ENCODE peak calls at places on chromosomes 4 and X, in nine cellular contexts. X is right atrium auricular region; G is GM23338; O is heart right ventricle; M is SK-N-SH; F is HCT116; V is CD8-positive, alpha-beta T cell; T is uterus; S is neuronal stem cell. Z is an unnamed sample.

GRCh38 chrX:40543661-40544328 is 37.0 kb upstream of the ATP6AP2 start:
- DNase-seq in T (peak; percentile 33), G (peak; percentile 87), X (no peak), M (peak; percentile 40), V (no peak), S (peak; percentile 70), F (peak; percentile 33), O (no peak), Z (peak; percentile 45)

GRCh38 chrX:71177327-71177726 is 32.7 kb downstream of the NLGN3 start:
- DNase-seq in S (no peak), V (no peak), F (no peak), G (no peak), X (no peak), M (no peak), O (no peak), T (no peak), Z (no peak)

GRCh38 chr4:169557061-169557636 is 55.2 kb downstream of the NEK1 start:
- DNase-seq in G (no peak), M (no peak), V (no peak), T (no peak), O (no peak), X (no peak), F (peak; percentile 84), S (no peak), Z (no peak)

GRCh38 chr4:87953776-87954175 is 21.7 kb upstream of the SPP1 start:
- DNase-seq in M (no peak), X (no peak), G (no peak), T (no peak), F (no peak), V (no peak), O (no peak), S (no peak), Z (no peak)

GRCh38 chr4:24748758-24749350 is 46.5 kb upstream of the SOD3 start:
- DNase-seq in V (no peak), S (no peak), O (no peak), F (no peak), G (no peak), M (no peak), T (no peak), X (peak; percentile 47), Z (no peak)

GRCh38 chrX:72001471-72001870 is 90.8 kb downstream of the NHSL2 start:
- DNase-seq in V (no peak), T (no peak), G (peak; percentile 77), X (no peak), S (no peak), M (no peak), O (no peak), F (no peak), Z (no peak)

GRCh38 chr4:175238827-175239517 is 320.8 kb downstream of the ADAM29 start:
- DNase-seq in S (no peak), V (no peak), T (no peak), G (no peak), O (no peak), X (no peak), F (no peak), M (no peak), Z (no peak)

GRCh38 chr4:14254252-14254651 is 626.7 kb upstream of the BOD1L1 start:
- DNase-seq in T (peak; percentile 12), G (peak; percentile 71), F (no peak), S (no peak), O (peak; percentile 6), M (peak; percentile 22), X (no peak), V (no peak), Z (no peak)

GRCh38 chr4:99067617-99068016 is 21.0 kb downstream of the ADH5 start:
- DNase-seq in G (no peak), O (no peak), F (no peak), V (no peak), T (no peak), M (no peak), X (no peak), S (no peak), Z (no peak)

GRCh38 chr4:143555676-143556075 is 42.2 kb downstream of the SMARCA5 start:
- DNase-seq in M (no peak), V (no peak), G (no peak), T (no peak), S (no peak), X (no peak), O (no peak), F (no peak), Z (no peak)

GRCh38 chr4:168942985-168943384 is 67.1 kb downstream of the CBR4 start:
- DNase-seq in X (no peak), G (peak; percentile 63), V (no peak), F (peak; percentile 15), S (no peak), O (no peak), T (no peak), M (no peak), Z (no peak)

GRCh38 chr4:155411546-155411945 is 34.8 kb upstream of the MAP9 start:
- DNase-seq in T (no peak), O (no peak), V (no peak), F (no peak), G (no peak), S (no peak), M (no peak), X (no peak), Z (no peak)

GRCh38 chr4:94571720-94572119 is 120.0 kb downstream of the PDLIM5 start:
- DNase-seq in M (no peak), O (no peak), T (no peak), X (no peak), G (no peak), S (no peak), V (no peak), F (no peak), Z (no peak)

GRCh38 chr4:46844325-46844917 is 64.6 kb downstream of the COX7B2 start:
- DNase-seq in O (no peak), X (no peak), S (peak; percentile 56), F (peak; percentile 27), T (no peak), V (peak; percentile 19), M (peak; percentile 23), G (peak; percentile 82), Z (peak; percentile 37)

GRCh38 chr4:1870328-1870577 is 940 bp upstream of the NSD2 start:
- DNase-seq in F (peak; percentile 73), T (peak; percentile 77), O (peak; percentile 86), G (peak; percentile 96), V (peak; percentile 80), X (peak; percentile 86), S (no peak), M (peak; percentile 86), Z (peak; percentile 72)
- H3K4me1 ChIP-seq in F (peaks cover 26% of the 10 kb centered on the region), T (no peaks in the 10 kb centered on the region), O (peaks cover 25% of the 10 kb centered on the region), G (peaks cover 27% of the 10 kb centered on the region), V (peaks cover 21% of the 10 kb centered on the region), X (peaks cover 15% of the 10 kb centered on the region), S (peaks cover 15% of the 10 kb centered on the region), M (peaks cover 29% of the 10 kb centered on the region), Z (peaks cover 26% of the 10 kb centered on the region)

DNA sequence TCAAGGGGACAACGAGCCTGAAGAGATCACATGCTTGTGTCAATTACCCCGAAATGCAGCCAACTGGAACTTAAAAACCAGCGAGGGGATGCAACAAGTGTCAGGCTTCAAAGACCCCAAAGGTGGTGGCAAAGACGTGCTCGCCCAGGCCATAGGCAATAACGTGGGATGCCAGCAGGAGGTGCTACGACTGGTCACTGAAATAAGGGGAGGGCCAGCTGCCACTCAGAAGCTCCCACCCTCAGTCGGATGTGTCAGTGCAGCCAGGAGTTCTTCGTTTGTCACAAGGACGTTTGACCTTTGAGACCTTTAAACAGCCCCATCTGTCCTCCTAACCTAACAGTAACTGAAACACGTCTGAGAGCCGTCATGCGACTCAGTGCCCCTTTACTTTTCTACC is 556.8 kb upstream of the PCDH10 start:
- DNase-seq in S (no peak), V (no peak), M (peak; percentile 2), F (no peak), O (no peak), G (no peak), T (no peak), X (no peak), Z (no peak)
- H3K27ac ChIP-seq in S (no peak overlapping the region), V (no peak overlapping the region), M (no peak overlapping the region), F (no peak overlapping the region), O (no peak overlapping the region), G (no peak overlapping the region), T (no peak overlapping the region), X (no peak overlapping the region), Z (no peak overlapping the region)

GRCh38 chr4:85778809-85779124 is 303.8 kb downstream of the ARHGAP24 start:
- DNase-seq in S (no peak), G (no peak), F (no peak), X (no peak), O (no peak), T (no peak), V (no peak), M (no peak), Z (peak; percentile 49)
- H3K4me1 ChIP-seq in S (peaks cover 2% of the 10 kb centered on the region), G (peaks cover 14% of the 10 kb centered on the region), F (no peaks in the 10 kb centered on the region), X (peaks cover 52% of the 10 kb centered on the region), O (peaks cover 76% of the 10 kb centered on the region), T (no peaks in the 10 kb centered on the region), V (no peaks in the 10 kb centered on the region), M (peaks cover 4% of the 10 kb centered on the region), Z (peaks cover 32% of the 10 kb centered on the region)

GRCh38 chr4:8402181-8402597 is 38.3 kb downstream of the ACOX3 start:
- DNase-seq in V (no peak), S (no peak), M (no peak), X (no peak), O (no peak), T (no peak), G (no peak), F (no peak), Z (no peak)
- H3K27ac ChIP-seq in V (no peak overlapping the region), S (no peak overlapping the region), M (no peak overlapping the region), X (peak overlapping the region; percentile 65), O (peak overlapping the region; percentile 62), T (peak overlapping the region; percentile 54), G (no peak overlapping the region), F (no peak overlapping the region), Z (no peak overlapping the region)

DNA sequence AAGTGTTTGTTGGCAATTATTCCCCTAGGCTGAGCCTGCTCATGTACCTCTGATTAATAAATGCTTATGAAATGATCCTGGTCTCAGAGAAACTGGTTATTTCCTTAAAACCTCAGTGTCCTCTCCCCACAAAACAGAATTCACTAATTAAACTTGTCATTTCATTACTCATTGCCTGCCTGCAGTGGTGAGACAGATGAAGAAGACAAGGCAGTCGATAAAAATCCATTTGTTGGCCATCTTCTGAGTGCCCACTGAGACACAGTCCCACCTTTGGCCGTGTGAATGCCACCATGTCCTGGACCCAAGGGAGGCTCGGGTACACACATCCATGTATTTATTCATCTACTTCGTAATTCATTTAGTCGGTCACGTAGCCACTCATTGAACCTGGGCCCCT is 3.4 kb downstream of the S100P start:
- DNase-seq in X (no peak), O (no peak), S (no peak), F (no peak), G (no peak), V (no peak), M (no peak), T (no peak), Z (no peak)
- H3K4me1 ChIP-seq in X (peaks cover 29% of the 10 kb centered on the region), O (peaks cover 27% of the 10 kb centered on the region), S (no peaks in the 10 kb centered on the region), F (peaks cover 4% of the 10 kb centered on the region), G (no peaks in the 10 kb centered on the region), V (peaks cover 77% of the 10 kb centered on the region), M (peaks cover 19% of the 10 kb centered on the region), T (no peaks in the 10 kb centered on the region), Z (peaks cover 10% of the 10 kb centered on the region)

DNA sequence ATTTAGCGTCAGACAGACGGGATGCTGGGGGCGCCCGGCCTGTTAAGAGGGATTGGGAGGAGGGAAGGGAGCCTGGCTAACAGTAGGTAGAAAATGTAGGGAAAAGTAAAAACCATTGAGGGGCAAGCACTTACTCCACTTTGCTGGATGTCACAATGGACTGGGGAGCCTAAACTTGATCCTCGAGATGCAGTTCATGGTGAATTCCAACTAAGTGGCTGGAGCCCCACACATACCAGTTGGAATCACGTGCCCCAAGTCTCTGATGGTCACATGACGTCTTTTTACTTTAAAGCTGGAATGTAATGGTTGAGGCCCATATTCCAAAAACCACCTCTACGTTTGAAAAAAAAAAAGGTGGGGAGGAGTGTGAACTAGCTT is 1.5 kb downstream of the PLS3 start:
- DNase-seq in F (no peak), V (no peak), S (peak; percentile 3), O (no peak), G (peak; percentile 47), T (no peak), X (no peak), M (no peak), Z (no peak)
- H3K27ac ChIP-seq in F (peak overlapping the region; percentile 85), V (no peak overlapping the region), S (no peak overlapping the region), O (peak overlapping the region; percentile 87), G (peak overlapping the region; percentile 86), T (peak overlapping the region; percentile 86), X (peak overlapping the region; percentile 82), M (no peak overlapping the region), Z (no peak overlapping the region)